ENCODE peak calls at places on chromosomes 1 and 21, in ten cellular contexts. K, C, Q, V, T, M, J, B, R and P are unnamed samples. For H3K27me3, the result is how much of the 10 kb centered on the place peaks cover.

GRCh38 chr1:27726173-27726793 is 522 bp downstream of the FAM76A start:
- DNase-seq in K (peak), Q (peak), V (peak), R (no peak), C (peak), M (peak), T (peak), B (peak), J (peak), P (no peak)

GRCh38 chr1:152777510-152778137 is 2.7 kb downstream of the LCE1F start:
- DNase-seq in J (peak), R (no peak), B (no peak), V (no peak), C (no peak), K (no peak), Q (no peak), T (no peak), M (no peak), P (no peak)

GRCh38 chr21:29157084-29157483 is 26.6 kb downstream of the MAP3K7CL start:
- DNase-seq in M (no peak), B (no peak), K (no peak), J (no peak), Q (no peak), R (no peak), V (no peak), C (no peak), T (no peak), P (no peak)

GRCh38 chr21:45372732-45373355 is 32.1 kb upstream of the COL18A1 start:
- DNase-seq in M (no peak), T (peak), C (no peak), K (no peak), J (no peak), B (no peak), Q (no peak), R (no peak), V (no peak), P (no peak)

GRCh38 chr21:37232274-37233018 is 34.7 kb downstream of the VPS26C start:
- DNase-seq in R (no peak), T (no peak), J (peak), Q (no peak), M (no peak), V (no peak), K (no peak), C (no peak), B (no peak), P (no peak)

GRCh38 chr1:100585774-100586173 is 47.8 kb downstream of the GPR88 start:
- DNase-seq in C (no peak), K (no peak), Q (no peak), B (no peak), R (no peak), V (peak), M (peak), J (no peak), T (no peak), P (no peak)

GRCh38 chr1:98702976-98703375 is 41.5 kb downstream of the SNX7 start:
- DNase-seq in T (no peak), V (peak), R (no peak), B (no peak), C (no peak), M (peak), J (no peak), K (no peak), Q (no peak), P (no peak)

GRCh38 chr1:161379071-161379470 is 11.4 kb upstream of the CFAP126 start:
- DNase-seq in M (no peak), R (no peak), V (no peak), Q (no peak), B (no peak), K (no peak), C (no peak), T (no peak), J (peak), P (no peak)

GRCh38 chr1:115746021-115746690 is 22.4 kb downstream of the CASQ2 start:
- DNase-seq in C (no peak), V (no peak), R (no peak), K (no peak), J (no peak), M (no peak), Q (no peak), T (no peak), B (no peak), P (no peak)

GRCh38 chr21:42496839-42497202 is 797 bp upstream of the RSPH1 start:
- DNase-seq in R (no peak), Q (peak), C (no peak), B (peak), K (no peak), V (no peak), M (no peak), T (no peak), J (peak), P (no peak)

GRCh38 chr1:115436596-115436995 is 98.5 kb upstream of the NGF start:
- DNase-seq in R (no peak), C (no peak), K (no peak), Q (no peak), B (no peak), J (no peak), T (no peak), V (no peak), M (no peak), P (no peak)

GRCh38 chr21:31873696-31874599 is 1.1 kb downstream of the HUNK start:
- DNase-seq in M (no peak), C (no peak), J (peak), K (no peak), R (no peak), V (peak), T (peak), B (peak), Q (peak), P (peak)

GRCh38 chr1:205438213-205439158 is 16.6 kb upstream of the LEMD1 start:
- DNase-seq in B (peak), C (no peak), R (no peak), T (peak), J (no peak), Q (peak), M (peak), V (peak), K (peak), P (peak)
- H3K27me3 ChIP-seq in B (under half), C (under half), R (under half), T (under half), J (under half), Q (under half), M (under half), V (half or more), K (under half), P (under half)

DNA sequence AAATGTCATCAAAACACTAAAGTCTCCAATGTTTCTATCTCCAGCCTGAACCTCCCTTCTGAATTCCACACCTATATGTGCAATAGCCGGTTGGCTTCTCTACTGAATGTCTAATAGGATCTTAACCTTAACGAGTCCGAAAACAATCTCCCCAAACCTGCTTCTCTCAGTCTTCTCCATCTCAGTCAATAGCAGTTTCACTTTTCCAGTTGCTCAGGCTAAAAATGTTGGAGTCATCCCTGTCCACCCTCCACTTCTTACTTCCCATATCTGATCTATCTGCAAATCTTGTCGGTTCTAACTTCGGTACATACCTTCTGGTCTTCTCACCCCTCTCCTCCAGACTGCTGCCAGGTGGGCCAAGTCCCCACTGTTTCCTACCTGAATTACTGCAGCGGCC is 25.5 kb upstream of the CITED4 start:
- DNase-seq in M (no peak), K (no peak), V (no peak), C (no peak), R (no peak), B (no peak), Q (no peak), J (no peak), T (no peak), P (no peak)
- H3K27me3 ChIP-seq in M (under half), K (under half), V (under half), C (under half), R (under half), B (under half), Q (under half), J (under half), T (under half), P (under half)

DNA sequence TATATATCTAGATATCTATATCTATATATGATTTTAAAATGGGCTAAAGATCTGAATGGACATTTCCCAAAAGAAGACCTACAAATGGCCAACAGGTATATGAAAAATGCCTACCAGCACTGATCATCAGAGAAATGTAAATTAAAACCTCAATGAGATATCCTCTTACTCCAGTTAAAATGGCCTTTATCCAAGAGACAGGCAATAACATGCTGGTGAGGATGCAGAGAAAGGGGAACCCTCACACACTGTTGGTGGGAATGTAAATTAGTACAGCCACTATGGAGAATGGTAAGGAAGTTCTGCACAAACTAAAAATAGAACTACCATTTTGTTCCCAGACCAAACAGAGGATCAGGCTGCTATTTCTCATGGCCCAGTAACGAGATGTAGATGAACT is 75.8 kb upstream of the COG2 start:
- DNase-seq in V (no peak), R (no peak), J (no peak), T (no peak), B (no peak), C (no peak), Q (no peak), M (no peak), K (no peak), P (no peak)
- H3K27me3 ChIP-seq in V (under half), R (under half), J (under half), T (under half), B (under half), C (under half), Q (under half), M (under half), K (under half), P (under half)

GRCh38 chr1:41382531-41383090 is 21.4 kb downstream of the FOXO6 start:
- DNase-seq in V (peak), C (no peak), T (peak), M (no peak), K (peak), B (peak), R (no peak), J (no peak), Q (peak), P (no peak)

GRCh38 chr1:41380979-41381690 is 19.9 kb downstream of the FOXO6 start:
- DNase-seq in J (no peak), Q (peak), B (peak), T (peak), V (no peak), R (no peak), K (peak), C (no peak), M (no peak), P (no peak)

GRCh38 chr1:41384579-41384978 is 23.3 kb downstream of the FOXO6 start:
- DNase-seq in C (no peak), K (no peak), Q (no peak), T (no peak), B (no peak), R (no peak), V (no peak), J (no peak), M (no peak), P (no peak)

GRCh38 chr1:41381691-41382530 is 20.7 kb downstream of the FOXO6 start:
- DNase-seq in J (no peak), C (no peak), M (no peak), R (no peak), T (peak), Q (peak), B (peak), K (peak), V (peak), P (no peak)

GRCh38 chr1:41383094-41383852 is 22.0 kb downstream of the FOXO6 start:
- DNase-seq in J (no peak), K (no peak), B (no peak), T (no peak), V (peak), C (no peak), R (no peak), Q (no peak), M (peak), P (no peak)
- H3K27me3 ChIP-seq in J (under half), K (under half), B (under half), T (under half), V (under half), C (under half), R (under half), Q (under half), M (under half), P (half or more)

DNA sequence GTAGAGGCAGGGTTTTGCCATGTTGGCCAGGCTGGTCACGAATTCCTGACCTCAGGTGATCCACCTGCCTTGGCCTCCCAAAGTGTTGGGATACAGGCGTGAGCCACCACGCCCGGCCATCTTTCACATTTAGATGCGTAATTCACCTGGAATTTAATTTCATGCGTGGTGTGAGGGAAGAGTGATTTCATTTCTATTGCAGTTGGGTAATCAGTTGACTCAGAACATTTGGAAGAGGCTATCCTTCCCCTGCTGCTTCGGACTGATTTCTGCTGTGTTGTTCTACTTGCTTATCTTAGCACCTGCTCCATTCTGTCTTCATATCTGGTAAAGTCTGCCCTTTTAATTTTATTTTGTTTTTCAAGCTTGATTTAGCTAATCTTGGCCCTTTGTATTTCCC is 19.1 kb downstream of the DIP2A start:
- DNase-seq in M (no peak), Q (no peak), B (no peak), V (no peak), R (no peak), T (no peak), C (no peak), K (no peak), J (no peak), P (no peak)
- H3K27me3 ChIP-seq in M (under half), Q (under half), B (under half), V (under half), R (under half), T (under half), C (under half), K (under half), J (under half), P (under half)

DNA sequence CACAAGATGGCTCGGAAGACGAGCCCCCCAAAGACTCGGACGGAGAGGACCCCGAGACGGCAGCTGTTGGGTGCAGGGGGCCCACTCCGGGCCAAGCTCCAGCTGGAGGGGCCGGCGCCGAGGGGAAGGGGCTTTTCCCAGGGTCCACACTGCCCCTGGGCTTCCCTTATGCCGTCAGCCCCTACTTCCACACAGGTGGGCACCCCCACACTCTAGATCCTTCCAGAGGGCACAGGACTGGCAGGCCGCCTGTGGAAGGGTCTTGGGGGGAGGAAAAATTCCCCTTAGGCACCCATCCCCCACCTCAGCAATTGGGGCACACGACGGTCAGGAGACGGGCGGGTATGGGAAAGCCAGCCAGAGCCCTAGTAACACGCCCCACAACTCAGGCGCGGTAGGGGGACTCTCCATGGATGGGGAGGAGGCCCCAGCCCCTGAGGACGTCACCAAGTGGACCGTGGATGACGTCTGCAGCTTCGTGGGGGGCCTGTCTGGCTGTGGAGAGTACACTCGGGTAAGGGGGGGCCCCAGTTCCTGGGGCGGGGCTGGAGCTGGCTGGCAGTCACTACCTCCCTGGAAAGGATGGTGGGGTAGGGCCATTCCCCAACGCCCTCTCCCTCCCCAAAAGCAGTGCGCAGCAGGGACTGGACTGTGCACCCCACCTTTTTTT is 16.1 kb downstream of the NOC2L start:
- DNase-seq in Q (peak), K (no peak), J (no peak), T (peak), R (no peak), V (peak), M (peak), B (peak), C (no peak), P (no peak)
- H3K27me3 ChIP-seq in Q (under half), K (under half), J (half or more), T (under half), R (under half), V (under half), M (under half), B (half or more), C (under half), P (half or more)